ENCODE peak calls at places on chromosomes 11 and 22, in seven cellular contexts. One of them, this sample, is unnamed.

GRCh38 chr11:1908579-1908978 is 10.9 kb upstream of the TNNT3 start:
- DNase-seq in HCT116: no peak
- DNase-seq in K562: no peak
- DNase-seq in GM12878: no peak
- DNase-seq in HepG2: no peak
- DNase-seq in H1: no peak
- DNase-seq in SK-N-SH: no peak
- DNase-seq in this sample: no peak

GRCh38 chr11:68429661-68430060 is 30.9 kb upstream of the PPP6R3 start:
- DNase-seq in HCT116: no peak
- DNase-seq in K562: no peak
- DNase-seq in GM12878: no peak
- DNase-seq in HepG2: no peak
- DNase-seq in H1: no peak
- DNase-seq in SK-N-SH: no peak
- DNase-seq in this sample: no peak

GRCh38 chr22:45159652-45160462 is 3.9 kb upstream of the NUP50 start:
- DNase-seq in HCT116: no peak
- DNase-seq in K562: no peak
- DNase-seq in GM12878: no peak
- DNase-seq in HepG2: peak; percentile 88
- DNase-seq in H1: no peak
- DNase-seq in SK-N-SH: no peak
- DNase-seq in this sample: no peak

GRCh38 chr22:34765115-34765514 is 300.8 kb upstream of the ISX start:
- DNase-seq in HCT116: no peak
- DNase-seq in K562: no peak
- DNase-seq in GM12878: no peak
- DNase-seq in HepG2: no peak
- DNase-seq in H1: no peak
- DNase-seq in SK-N-SH: no peak
- DNase-seq in this sample: no peak

GRCh38 chr11:8913961-8914660 is 3.1 kb downstream of the AKIP1 start:
- DNase-seq in HCT116: no peak
- DNase-seq in K562: peak; percentile 32
- DNase-seq in GM12878: no peak
- DNase-seq in HepG2: peak; percentile 37
- DNase-seq in H1: no peak
- DNase-seq in SK-N-SH: peak; percentile 67
- DNase-seq in this sample: peak; percentile 16

GRCh38 chr22:20531404-20532181 is 24.2 kb downstream of the MED15 start:
- DNase-seq in HCT116: peak; percentile 79
- DNase-seq in K562: peak; percentile 74
- DNase-seq in GM12878: no peak
- DNase-seq in HepG2: peak; percentile 39
- DNase-seq in H1: no peak
- DNase-seq in SK-N-SH: peak; percentile 78
- DNase-seq in this sample: peak; percentile 34

GRCh38 chr22:23243006-23243573 is 62.8 kb downstream of the BCR start:
- DNase-seq in HCT116: no peak
- DNase-seq in K562: peak; percentile 96
- DNase-seq in GM12878: peak; percentile 41
- DNase-seq in HepG2: no peak
- DNase-seq in H1: peak; percentile 68
- DNase-seq in SK-N-SH: no peak
- DNase-seq in this sample: no peak

GRCh38 chr11:46759196-46759595 is 40.2 kb downstream of the F2 start:
- DNase-seq in HCT116: no peak
- DNase-seq in K562: no peak
- DNase-seq in GM12878: no peak
- DNase-seq in HepG2: no peak
- DNase-seq in H1: no peak
- DNase-seq in SK-N-SH: no peak
- DNase-seq in this sample: no peak

GRCh38 chr11:107719062-107719461 is 7.2 kb upstream of the SLN start:
- DNase-seq in HCT116: no peak
- DNase-seq in K562: no peak
- DNase-seq in GM12878: no peak
- DNase-seq in HepG2: no peak
- DNase-seq in H1: no peak
- DNase-seq in SK-N-SH: no peak
- DNase-seq in this sample: no peak

GRCh38 chr11:126702165-126702738 is 298.3 kb downstream of the KIRREL3 start:
- DNase-seq in HCT116: no peak
- DNase-seq in K562: no peak
- DNase-seq in GM12878: no peak
- DNase-seq in HepG2: no peak
- DNase-seq in H1: no peak
- DNase-seq in SK-N-SH: no peak
- DNase-seq in this sample: no peak

GRCh38 chr22:42273855-42274451 is 3.5 kb upstream of the TCF20 start:
- DNase-seq in HCT116: no peak
- DNase-seq in K562: no peak
- DNase-seq in GM12878: no peak
- DNase-seq in HepG2: no peak
- DNase-seq in H1: no peak
- DNase-seq in SK-N-SH: no peak
- DNase-seq in this sample: no peak

GRCh38 chr11:69002743-69003231 is 10.3 kb downstream of the MRGPRF start:
- DNase-seq in HCT116: no peak
- DNase-seq in K562: no peak
- DNase-seq in GM12878: no peak
- DNase-seq in HepG2: no peak
- DNase-seq in H1: no peak
- DNase-seq in SK-N-SH: no peak
- DNase-seq in this sample: no peak

GRCh38 chr11:117269856-117270255 is 21.3 kb upstream of the BACE1-AS start:
- DNase-seq in HCT116: no peak
- DNase-seq in K562: no peak
- DNase-seq in GM12878: no peak
- DNase-seq in HepG2: no peak
- DNase-seq in H1: no peak
- DNase-seq in SK-N-SH: no peak
- DNase-seq in this sample: no peak

GRCh38 chr11:58912124-58912523 is 27.2 kb upstream of the GLYATL1 start:
- DNase-seq in HCT116: no peak
- DNase-seq in K562: no peak
- DNase-seq in GM12878: no peak
- DNase-seq in HepG2: no peak
- DNase-seq in H1: no peak
- DNase-seq in SK-N-SH: no peak
- DNase-seq in this sample: no peak

GRCh38 chr11:100080821-100081220 is 606.3 kb upstream of the ARHGAP42 start:
- DNase-seq in HCT116: no peak
- DNase-seq in K562: no peak
- DNase-seq in GM12878: no peak
- DNase-seq in HepG2: no peak
- DNase-seq in H1: no peak
- DNase-seq in SK-N-SH: no peak
- DNase-seq in this sample: no peak

GRCh38 chr11:100080401-100080800 is 606.7 kb upstream of the ARHGAP42 start:
- DNase-seq in HCT116: no peak
- DNase-seq in K562: no peak
- DNase-seq in GM12878: no peak
- DNase-seq in HepG2: no peak
- DNase-seq in H1: no peak
- DNase-seq in SK-N-SH: no peak
- DNase-seq in this sample: no peak
- TF ChIP-seq JUND in HCT116: no peak
- TF ChIP-seq JUND in K562: no peak
- TF ChIP-seq JUND in GM12878: no peak
- TF ChIP-seq JUND in HepG2: no peak
- TF ChIP-seq JUND in H1: no peak
- TF ChIP-seq JUND in SK-N-SH: no peak
- TF ChIP-seq JUND in this sample: no peak

DNA sequence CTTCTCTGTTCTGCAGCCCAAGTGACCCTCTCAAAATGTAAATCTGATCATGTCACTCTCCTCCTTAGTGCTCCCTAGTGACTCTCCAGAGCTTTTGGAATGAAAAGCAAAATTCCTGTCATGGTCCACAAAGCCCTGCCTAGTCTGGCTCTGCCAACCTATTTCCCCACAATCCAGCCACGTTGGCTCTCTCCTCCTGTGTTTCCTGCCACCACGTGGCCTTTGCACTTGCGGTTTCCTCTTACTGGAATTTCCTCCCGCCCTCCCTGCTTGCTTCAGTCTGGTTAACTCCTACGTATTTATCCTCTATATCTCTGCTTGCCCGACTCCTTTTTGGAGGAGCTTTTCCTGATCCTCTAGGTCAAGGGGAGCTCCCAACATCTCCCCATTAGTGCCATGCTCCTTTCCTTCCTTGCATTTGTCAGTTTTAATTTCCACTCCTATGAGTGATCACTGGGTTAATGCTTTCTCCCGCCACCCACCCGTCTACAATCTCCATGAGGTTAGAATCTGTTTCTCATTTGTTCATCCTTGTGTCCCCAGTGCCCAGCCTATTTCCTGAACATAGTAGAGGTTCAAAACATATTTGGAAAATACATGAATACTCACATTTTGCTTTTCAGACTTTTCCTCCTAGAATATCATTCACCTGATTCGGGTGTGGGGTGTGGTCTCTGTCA is 11.5 kb downstream of the NNMT start:
- DNase-seq in HCT116: no peak
- DNase-seq in K562: no peak
- DNase-seq in GM12878: no peak
- DNase-seq in HepG2: peak; percentile 23
- DNase-seq in H1: no peak
- DNase-seq in SK-N-SH: no peak
- DNase-seq in this sample: no peak
- TF ChIP-seq JUND in HCT116: no peak
- TF ChIP-seq JUND in K562: no peak
- TF ChIP-seq JUND in GM12878: no peak
- TF ChIP-seq JUND in HepG2: no peak
- TF ChIP-seq JUND in H1: no peak
- TF ChIP-seq JUND in SK-N-SH: no peak
- TF ChIP-seq JUND in this sample: no peak

GRCh38 chr22:28976588-28976987 is 85.0 kb downstream of the C22orf31 start:
- DNase-seq in HCT116: peak; percentile 56
- DNase-seq in K562: no peak
- DNase-seq in GM12878: no peak
- DNase-seq in HepG2: no peak
- DNase-seq in H1: no peak
- DNase-seq in SK-N-SH: no peak
- DNase-seq in this sample: no peak
- TF ChIP-seq JUND in HCT116: peak; percentile 73
- TF ChIP-seq JUND in K562: no peak
- TF ChIP-seq JUND in GM12878: peak; percentile 27
- TF ChIP-seq JUND in HepG2: no peak
- TF ChIP-seq JUND in H1: no peak
- TF ChIP-seq JUND in SK-N-SH: peak; percentile 86
- TF ChIP-seq JUND in this sample: no peak

GRCh38 chr11:12066799-12067508 is 43.4 kb upstream of the MICAL2 start:
- DNase-seq in HCT116: no peak
- DNase-seq in K562: no peak
- DNase-seq in GM12878: no peak
- DNase-seq in HepG2: peak; percentile 50
- DNase-seq in H1: no peak
- DNase-seq in SK-N-SH: no peak
- DNase-seq in this sample: no peak
- TF ChIP-seq JUND in HCT116: no peak
- TF ChIP-seq JUND in K562: no peak
- TF ChIP-seq JUND in GM12878: no peak
- TF ChIP-seq JUND in HepG2: no peak
- TF ChIP-seq JUND in H1: no peak
- TF ChIP-seq JUND in SK-N-SH: no peak
- TF ChIP-seq JUND in this sample: no peak

GRCh38 chr22:25212337-25212736 is 7.1 kb upstream of the CRYBB2 start:
- DNase-seq in HCT116: no peak
- DNase-seq in K562: no peak
- DNase-seq in GM12878: no peak
- DNase-seq in HepG2: no peak
- DNase-seq in H1: no peak
- DNase-seq in SK-N-SH: no peak
- DNase-seq in this sample: no peak

GRCh38 chr22:25208743-25209505 is 9.3 kb downstream of the CRYBB3 start:
- DNase-seq in HCT116: no peak
- DNase-seq in K562: no peak
- DNase-seq in GM12878: no peak
- DNase-seq in HepG2: no peak
- DNase-seq in H1: no peak
- DNase-seq in SK-N-SH: no peak
- DNase-seq in this sample: no peak

GRCh38 chr22:25216230-25216629 is 3.2 kb upstream of the CRYBB2 start:
- DNase-seq in HCT116: no peak
- DNase-seq in K562: no peak
- DNase-seq in GM12878: no peak
- DNase-seq in HepG2: no peak
- DNase-seq in H1: no peak
- DNase-seq in SK-N-SH: no peak
- DNase-seq in this sample: no peak

GRCh38 chr22:25210831-25211230 is 8.6 kb upstream of the CRYBB2 start:
- DNase-seq in HCT116: no peak
- DNase-seq in K562: no peak
- DNase-seq in GM12878: no peak
- DNase-seq in HepG2: no peak
- DNase-seq in H1: no peak
- DNase-seq in SK-N-SH: no peak
- DNase-seq in this sample: no peak

GRCh38 chr22:25213221-25213620 is 6.2 kb upstream of the CRYBB2 start:
- DNase-seq in HCT116: no peak
- DNase-seq in K562: no peak
- DNase-seq in GM12878: no peak
- DNase-seq in HepG2: no peak
- DNase-seq in H1: no peak
- DNase-seq in SK-N-SH: no peak
- DNase-seq in this sample: no peak
- TF ChIP-seq JUND in HCT116: no peak
- TF ChIP-seq JUND in K562: no peak
- TF ChIP-seq JUND in GM12878: no peak
- TF ChIP-seq JUND in HepG2: no peak
- TF ChIP-seq JUND in H1: no peak
- TF ChIP-seq JUND in SK-N-SH: no peak
- TF ChIP-seq JUND in this sample: no peak

GRCh38 chr22:50622723-50623327 is 5.1 kb downstream of the ARSA start:
- DNase-seq in HCT116: peak; percentile 67
- DNase-seq in K562: no peak
- DNase-seq in GM12878: no peak
- DNase-seq in HepG2: peak; percentile 68
- DNase-seq in H1: no peak
- DNase-seq in SK-N-SH: peak; percentile 12
- DNase-seq in this sample: no peak
- TF ChIP-seq JUND in HCT116: no peak
- TF ChIP-seq JUND in K562: no peak
- TF ChIP-seq JUND in GM12878: no peak
- TF ChIP-seq JUND in HepG2: no peak
- TF ChIP-seq JUND in H1: no peak
- TF ChIP-seq JUND in SK-N-SH: no peak
- TF ChIP-seq JUND in this sample: no peak

This sample was measured in T47D.